ENCODE peak calls at places on chromosomes 11 and 22, in seven cellular contexts. B is stimulated activated CD8-positive, alpha-beta memory T cell treated with anti-CD3 and anti-CD28 coated beads, Interleukin-4, amount 100 ng/mL, for 1 hour; S is HEK293T; K is activated CD4-positive, alpha-beta T cell treated with anti-CD3 and anti-CD28 coated beads for 4 hours; D is spleen; C is NCI-H69; G is ovary. Z is an unnamed sample.

GRCh38 chr11:61783717-61784505 is 8.5 kb downstream of the TMEM258 start:
- DNase-seq in B (no peak), G (no peak), K (no peak), D (no peak), S (no peak), C (no peak), Z (no peak)

GRCh38 chr11:76624515-76625379 is 45.8 kb downstream of the LRRC32 start:
- DNase-seq in B (no peak), K (no peak), D (peak), G (peak), S (no peak), C (no peak), Z (no peak)

GRCh38 chr11:126034026-126034822 is 28.4 kb downstream of the CDON start:
- DNase-seq in D (no peak), G (no peak), K (no peak), S (no peak), B (no peak), C (no peak), Z (peak)

GRCh38 chr11:71063129-71063528 is 189.2 kb downstream of the SHANK2 start:
- DNase-seq in D (no peak), G (no peak), B (no peak), K (no peak), C (no peak), S (no peak), Z (no peak)

GRCh38 chr11:17767301-17767885 is 32.8 kb downstream of the KCNC1 start:
- DNase-seq in C (peak), K (no peak), B (no peak), D (peak), G (no peak), S (no peak), Z (no peak)

GRCh38 chr22:47550524-47551437 is 788.3 kb downstream of the TBC1D22A start:
- DNase-seq in K (no peak), G (no peak), C (no peak), S (no peak), B (no peak), D (no peak), Z (no peak)

GRCh38 chr11:57071829-57072228 is 83.1 kb downstream of the OR5AK2 start:
- DNase-seq in B (no peak), S (no peak), D (no peak), G (no peak), C (no peak), K (no peak), Z (peak)

GRCh38 chr11:91396243-91397133 is 828.1 kb upstream of the FAT3 start:
- DNase-seq in B (no peak), K (no peak), C (peak), D (no peak), G (no peak), S (no peak), Z (no peak)

GRCh38 chr11:80505771-80506170 is 1064.9 kb upstream of the TENM4 start:
- DNase-seq in K (no peak), S (no peak), D (no peak), G (no peak), C (peak), B (no peak), Z (no peak)

GRCh38 chr22:22408731-22409696 is 99.5 kb downstream of the ZNF280B start:
- DNase-seq in D (no peak), K (no peak), G (no peak), B (no peak), S (peak), C (peak), Z (no peak)

GRCh38 chr11:47241740-47242400 is 6.7 kb downstream of the ACP2 start:
- DNase-seq in S (no peak), B (no peak), D (no peak), K (no peak), C (no peak), G (no peak), Z (no peak)

GRCh38 chr11:93686226-93686625 is 24.7 kb downstream of the CEP295 start:
- DNase-seq in D (no peak), B (no peak), K (no peak), S (no peak), G (no peak), C (no peak), Z (no peak)

GRCh38 chr11:130310622-130311021 is 4.1 kb downstream of the ZBTB44 start:
- DNase-seq in S (no peak), C (no peak), B (no peak), K (no peak), D (no peak), G (no peak), Z (no peak)

GRCh38 chr11:118060081-118060661 is 16.7 kb upstream of the TMPRSS4 start:
- DNase-seq in S (no peak), C (no peak), K (no peak), B (no peak), G (no peak), D (no peak), Z (no peak)

GRCh38 chr11:69949327-69949726 is 128.8 kb upstream of the ANO1 start:
- DNase-seq in S (no peak), D (peak), K (no peak), B (no peak), C (no peak), G (no peak), Z (peak)

GRCh38 chr11:110951609-110952008 is 239.4 kb upstream of the ARHGAP20 start:
- DNase-seq in K (no peak), D (no peak), S (no peak), C (peak), G (no peak), B (no peak), Z (no peak)

GRCh38 chr22:26612652-26613051 is 5.2 kb downstream of the CRYBB1 start:
- DNase-seq in K (no peak), S (no peak), B (no peak), D (peak), G (no peak), C (no peak), Z (no peak)

GRCh38 chr22:23700706-23701105 is 9.9 kb downstream of the RGL4 start:
- DNase-seq in B (no peak), K (no peak), C (no peak), G (no peak), S (no peak), D (no peak), Z (no peak)

GRCh38 chr11:69642549-69642912 is 1.6 kb downstream of the CCND1 start:
- DNase-seq in B (no peak), K (peak), C (peak), G (no peak), D (peak), S (no peak), Z (peak)

GRCh38 chr11:2778630-2779498 is 79.1 kb upstream of the KCNQ1OT1 start:
- DNase-seq in B (no peak), S (no peak), G (peak), C (peak), K (no peak), D (peak), Z (peak)

GRCh38 chr22:50308597-50308935 is 1.1 kb upstream of the PLXNB2 start:
- DNase-seq in B (no peak), K (no peak), D (peak), C (peak), G (peak), S (no peak), Z (no peak)

GRCh38 chr11:2766166-2766565 is 66.4 kb upstream of the KCNQ1OT1 start:
- DNase-seq in D (peak), C (no peak), B (no peak), K (no peak), G (no peak), S (no peak), Z (no peak)

GRCh38 chr11:114321621-114322257 is 25.5 kb downstream of the NNMT start:
- DNase-seq in S (no peak), D (no peak), B (no peak), K (no peak), G (no peak), C (peak), Z (no peak)

GRCh38 chr22:40953446-40953845 is 2.3 kb downstream of the RBX1 start:
- DNase-seq in K (no peak), G (no peak), B (no peak), S (no peak), D (no peak), C (no peak), Z (no peak)

GRCh38 chr11:78189851-78190250 is 1.1 kb downstream of the USP35 start:
- DNase-seq in K (no peak), C (peak), D (peak), B (no peak), S (no peak), G (peak), Z (no peak)